ENCODE peak calls at places on chromosome 7, in seven cellular contexts. One of them, this sample, is unnamed.

GRCh38 chr7:82179311-82179710 is 264.3 kb downstream of the CACNA2D1 start:
- DNase-seq in mesothelial cell of epicardium: no peak
- DNase-seq in NCI-H1092: no peak
- DNase-seq in amniotic epithelial cell: peak; percentile 27
- DNase-seq in NCI-H1105 treated with DMSO at 0.1 percent for 48 hours: no peak
- DNase-seq in EH: peak; percentile 55
- DNase-seq in putamen: no peak
- DNase-seq in this sample: no peak

GRCh38 chr7:129054438-129055293 is at the start of gene TNPO3:
- DNase-seq in putamen: peak; percentile 94
- DNase-seq in NCI-H1105 treated with DMSO at 0.1 percent for 48 hours: peak; percentile 94
- DNase-seq in NCI-H1092: peak; percentile 96
- DNase-seq in EH: peak; percentile 93
- DNase-seq in amniotic epithelial cell: peak; percentile 89
- DNase-seq in mesothelial cell of epicardium: peak; percentile 74
- DNase-seq in this sample: peak; percentile 64

GRCh38 chr7:112290065-112290464 is 83.6 kb downstream of the ZNF277 start:
- DNase-seq in mesothelial cell of epicardium: no peak
- DNase-seq in putamen: no peak
- DNase-seq in amniotic epithelial cell: peak; percentile 59
- DNase-seq in EH: peak; percentile 67
- DNase-seq in NCI-H1105 treated with DMSO at 0.1 percent for 48 hours: no peak
- DNase-seq in NCI-H1092: no peak
- DNase-seq in this sample: no peak

GRCh38 chr7:67422601-67423000 is 426.0 kb downstream of the TYW1 start:
- DNase-seq in NCI-H1092: no peak
- DNase-seq in mesothelial cell of epicardium: no peak
- DNase-seq in putamen: no peak
- DNase-seq in EH: no peak
- DNase-seq in amniotic epithelial cell: no peak
- DNase-seq in NCI-H1105 treated with DMSO at 0.1 percent for 48 hours: no peak
- DNase-seq in this sample: no peak

GRCh38 chr7:28988818-28989595 is 30.9 kb upstream of the TRIL start:
- DNase-seq in NCI-H1092: no peak
- DNase-seq in amniotic epithelial cell: peak; percentile 96
- DNase-seq in mesothelial cell of epicardium: no peak
- DNase-seq in NCI-H1105 treated with DMSO at 0.1 percent for 48 hours: no peak
- DNase-seq in EH: peak; percentile 99
- DNase-seq in putamen: no peak
- DNase-seq in this sample: no peak

GRCh38 chr7:2757361-2757903 is 69.4 kb downstream of the AMZ1 start:
- DNase-seq in NCI-H1092: peak; percentile 17
- DNase-seq in EH: no peak
- DNase-seq in mesothelial cell of epicardium: no peak
- DNase-seq in amniotic epithelial cell: peak; percentile 71
- DNase-seq in putamen: peak; percentile 53
- DNase-seq in NCI-H1105 treated with DMSO at 0.1 percent for 48 hours: no peak
- DNase-seq in this sample: no peak

GRCh38 chr7:18993933-18994668 is 123.3 kb downstream of the TWIST1 start:
- DNase-seq in mesothelial cell of epicardium: no peak
- DNase-seq in putamen: no peak
- DNase-seq in EH: peak; percentile 70
- DNase-seq in amniotic epithelial cell: peak; percentile 73
- DNase-seq in NCI-H1105 treated with DMSO at 0.1 percent for 48 hours: no peak
- DNase-seq in NCI-H1092: no peak
- DNase-seq in this sample: no peak

GRCh38 chr7:8434290-8435002 is 1.0 kb downstream of the NXPH1 start:
- DNase-seq in putamen: no peak
- DNase-seq in NCI-H1092: no peak
- DNase-seq in amniotic epithelial cell: no peak
- DNase-seq in EH: no peak
- DNase-seq in mesothelial cell of epicardium: no peak
- DNase-seq in NCI-H1105 treated with DMSO at 0.1 percent for 48 hours: no peak
- DNase-seq in this sample: no peak